ENCODE peak calls at places on chromosome 11, in six cellular contexts. W is activated gamma-delta T cell treated with Interleukin-2 at 50 U/mL for 16 hours; M is activated CD4-positive, alpha-beta memory T cell treated with anti-CD3 and anti-CD28 coated beads, Interleukin-2, amount 10 ng/mL, durations not matched to agents 7 days and 5 days; E is GM23338; K is DMS153; R is NCI-H524. F is an unnamed sample.
A peak's percentile ranks its signal among the peaks of the same experiment; 100 is the strongest.

GRCh38 chr11:44133335-44133946 is 38.0 kb downstream of the EXT2 start:
- DNase-seq in K (no peak), R (peak; percentile 34), M (no peak), E (peak; percentile 75), W (no peak), F (no peak)

GRCh38 chr11:36507824-36508489 is 2.1 kb downstream of the TRAF6 start:
- DNase-seq in R (no peak), E (no peak), W (no peak), K (no peak), M (no peak), F (no peak)

GRCh38 chr11:70305501-70305900 is 35.0 kb downstream of the PPFIA1 start:
- DNase-seq in K (no peak), M (no peak), E (no peak), W (no peak), R (no peak), F (no peak)

GRCh38 chr11:45847908-45848316 is 637 bp downstream of the CRY2 start:
- DNase-seq in R (peak; percentile 40), K (no peak), M (peak; percentile 65), W (peak; percentile 32), E (peak; percentile 85), F (peak; percentile 53)

GRCh38 chr11:111069076-111069475 is 176.4 kb upstream of the POU2AF2 start:
- DNase-seq in E (peak; percentile 76), M (no peak), K (no peak), R (no peak), W (no peak), F (no peak)

GRCh38 chr11:128862913-128863660 is 4.0 kb downstream of the KCNJ1 start:
- DNase-seq in W (no peak), M (no peak), K (no peak), E (no peak), R (no peak), F (no peak)

GRCh38 chr11:75146711-75147110 is 4.2 kb upstream of the SLCO2B1 start:
- DNase-seq in E (no peak), R (no peak), M (no peak), K (no peak), W (no peak), F (no peak)

GRCh38 chr11:1511937-1512496 is 25.4 kb upstream of the MOB2 start:
- DNase-seq in W (no peak), E (no peak), K (no peak), M (no peak), R (no peak), F (no peak)

GRCh38 chr11:59800390-59801037 is 10.1 kb downstream of the MRPL16 start:
- DNase-seq in R (no peak), E (no peak), M (no peak), W (no peak), K (no peak), F (no peak)

GRCh38 chr11:23605001-23605400 is 744.7 kb upstream of the CCDC179 start:
- DNase-seq in R (no peak), M (no peak), K (no peak), E (no peak), W (no peak), F (no peak)

GRCh38 chr11:72741429-72741833 is 10.8 kb downstream of the ARAP1 start:
- DNase-seq in R (no peak), W (no peak), E (peak; percentile 45), K (no peak), M (no peak), F (no peak)

GRCh38 chr11:115170133-115170815 is 333.9 kb downstream of the CADM1 start:
- DNase-seq in M (peak; percentile 33), K (no peak), W (peak; percentile 11), E (peak; percentile 80), R (peak; percentile 25), F (peak; percentile 28)

GRCh38 chr11:47908198-47908597 is 60.0 kb upstream of the NUP160 start:
- DNase-seq in K (no peak), W (no peak), E (no peak), M (no peak), R (no peak), F (no peak)

GRCh38 chr11:2569321-2569721 is 124.5 kb downstream of the KCNQ1 start:
- DNase-seq in R (no peak), W (no peak), K (no peak), M (no peak), E (no peak), F (no peak)

GRCh38 chr11:16607675-16608644 is 130.5 kb upstream of the C11orf58 start:
- DNase-seq in R (peak; percentile 63), W (no peak), K (peak; percentile 88), E (peak; percentile 87), M (no peak), F (no peak)

GRCh38 chr11:61338783-61339489 is 5.9 kb downstream of the TKFC start:
- DNase-seq in R (no peak), K (no peak), M (no peak), W (no peak), E (no peak), F (no peak)

GRCh38 chr11:121249039-121249663 is 43.4 kb upstream of the SC5D start:
- DNase-seq in K (no peak), E (peak; percentile 77), W (no peak), M (no peak), R (peak; percentile 17), F (no peak)

GRCh38 chr11:100788561-100788960 is 101.5 kb downstream of the ARHGAP42 start:
- DNase-seq in E (no peak), R (no peak), W (no peak), K (no peak), M (no peak), F (no peak)

GRCh38 chr11:36478700-36479329 is 31.3 kb downstream of the TRAF6 start:
- DNase-seq in M (peak; percentile 47), R (peak; percentile 84), W (no peak), E (peak; percentile 73), K (peak; percentile 23), F (peak; percentile 27)

GRCh38 chr11:75631086-75631694 is 37.6 kb downstream of the MAP6 start:
- DNase-seq in E (no peak), W (no peak), M (no peak), K (no peak), R (no peak), F (no peak)

GRCh38 chr11:116061322-116061721 is 557.1 kb upstream of the CADM1 start:
- DNase-seq in K (no peak), M (no peak), E (no peak), W (no peak), R (no peak), F (no peak)

GRCh38 chr11:118142081-118142480 is 10.5 kb downstream of the SCN4B start:
- DNase-seq in K (no peak), E (no peak), R (no peak), M (no peak), W (no peak), F (no peak)

GRCh38 chr11:114183041-114183511 is 113.1 kb upstream of the NNMT start:
- DNase-seq in R (no peak), W (peak; percentile 80), M (peak; percentile 87), E (no peak), K (no peak), F (peak; percentile 70)

GRCh38 chr11:43920598-43921419 is 21.6 kb upstream of the C11orf96 start:
- DNase-seq in E (no peak), R (peak; percentile 95), M (peak; percentile 28), W (no peak), K (no peak), F (no peak)

GRCh38 chr11:69183613-69184012 is 27.9 kb downstream of the SMIM38 start:
- DNase-seq in M (no peak), R (no peak), W (no peak), K (no peak), E (no peak), F (no peak)

GRCh38 chr11:120562806-120563425 is 51.4 kb downstream of the GRIK4 start:
- DNase-seq in R (no peak), K (no peak), M (no peak), W (no peak), E (no peak), F (no peak)

GRCh38 chr11:15819679-15820286 is 536.6 kb downstream of the SOX6 start:
- DNase-seq in R (peak; percentile 34), E (peak; percentile 76), W (no peak), K (no peak), M (peak; percentile 33), F (peak; percentile 53)

GRCh38 chr11:83033972-83034672 is 37.6 kb downstream of the RAB30 start:
- DNase-seq in K (no peak), W (no peak), R (peak; percentile 94), M (no peak), E (peak; percentile 31), F (no peak)

GRCh38 chr11:134275534-134276395 is at the start of gene GLB1L3:
- DNase-seq in K (no peak), W (peak; percentile 72), M (peak; percentile 88), E (peak; percentile 74), R (peak; percentile 80), F (peak; percentile 83)

GRCh38 chr11:66113132-66113856 is 43.2 kb downstream of the PACS1 start:
- DNase-seq in R (no peak), K (no peak), E (no peak), M (no peak), W (no peak), F (no peak)

GRCh38 chr11:70876685-70877084 is 375.7 kb downstream of the SHANK2 start:
- DNase-seq in W (no peak), M (no peak), K (no peak), R (peak; percentile 71), E (no peak), F (no peak)

GRCh38 chr11:69415411-69416122 is 65.9 kb upstream of the LINC01488 start:
- DNase-seq in R (no peak), E (no peak), W (no peak), K (no peak), M (no peak), F (no peak)

GRCh38 chr11:13126430-13126829 is 117.3 kb downstream of the RASSF10 start:
- DNase-seq in W (no peak), R (no peak), M (no peak), E (no peak), K (peak; percentile 94), F (no peak)

GRCh38 chr11:62137881-62138629 is 14.2 kb downstream of the INCENP start:
- DNase-seq in M (no peak), W (no peak), E (no peak), K (no peak), R (no peak), F (no peak)

F was measured in DND-41.